ENCODE peak calls at places on chromosomes 1 and 21, in six cellular contexts. I is heart right ventricle, E is H9, U is epithelial cell of prostate, Z is astrocyte, J is cardiac muscle cell. T is an unnamed sample.

GRCh38 chr1:22747021-22747734 is 36.5 kb downstream of the EPHB2 start:
- DNase-seq in I (no peak), Z (peak; percentile 93), U (peak; percentile 26), E (no peak), J (peak; percentile 39), T (no peak)

GRCh38 chr1:245298781-245299180 is 144.0 kb downstream of the KIF26B start:
- DNase-seq in I (no peak), U (no peak), E (no peak), J (peak; percentile 45), Z (peak; percentile 80), T (no peak)

GRCh38 chr21:31731112-31731801 is 661 bp downstream of the SCAF4 start:
- DNase-seq in E (peak; percentile 36), U (no peak), J (peak; percentile 44), I (peak; percentile 34), Z (no peak), T (peak; percentile 36)

GRCh38 chr1:203089001-203089650 is 3.3 kb upstream of the MYOG start:
- DNase-seq in U (peak; percentile 77), I (no peak), J (no peak), E (peak; percentile 27), Z (no peak), T (no peak)

GRCh38 chr21:26842300-26842699 is 2.9 kb downstream of the ADAMTS1 start:
- DNase-seq in E (no peak), U (no peak), J (peak; percentile 64), I (peak; percentile 12), Z (no peak), T (no peak)

GRCh38 chr1:237879195-237879594 is 11.5 kb downstream of the ZP4 start:
- DNase-seq in J (no peak), I (no peak), E (no peak), U (peak; percentile 64), Z (peak; percentile 87), T (no peak)

GRCh38 chr1:10833630-10834557 is 37.4 kb upstream of the CASZ1 start:
- DNase-seq in U (no peak), J (peak; percentile 9), Z (no peak), E (no peak), I (no peak), T (no peak)

GRCh38 chr1:8671313-8671917 is 146.0 kb downstream of the RERE start:
- DNase-seq in I (peak; percentile 69), J (peak; percentile 91), E (no peak), U (no peak), Z (peak; percentile 52), T (no peak)

GRCh38 chr1:211648980-211649934 is 26.2 kb downstream of the NEK2 start:
- DNase-seq in I (no peak), J (peak; percentile 59), E (no peak), U (no peak), Z (no peak), T (no peak)

GRCh38 chr1:1253314-1253713 is 6.8 kb upstream of the C1QTNF12 start:
- DNase-seq in Z (no peak), I (no peak), U (no peak), J (no peak), E (no peak), T (no peak)

GRCh38 chr1:8078176-8078671 is 52.1 kb upstream of the ERRFI1 start:
- DNase-seq in J (peak; percentile 68), E (no peak), I (no peak), U (peak; percentile 77), Z (peak; percentile 92), T (no peak)

GRCh38 chr1:175904808-175905207 is 161.4 kb upstream of the TNR start:
- DNase-seq in U (no peak), E (no peak), Z (no peak), J (no peak), I (no peak), T (no peak)

GRCh38 chr1:16073490-16074104 is at the start of gene FAM131C:
- DNase-seq in J (no peak), Z (no peak), I (no peak), U (no peak), E (peak; percentile 49), T (peak; percentile 27)

GRCh38 chr1:197675475-197676324 is 99.6 kb downstream of the DENND1B start:
- DNase-seq in E (no peak), U (no peak), J (peak; percentile 69), Z (no peak), I (peak; percentile 6), T (no peak)

GRCh38 chr1:197671920-197672319 is 103.4 kb downstream of the DENND1B start:
- DNase-seq in Z (no peak), J (no peak), I (no peak), U (no peak), E (no peak), T (no peak)

GRCh38 chr1:197677313-197677712 is 98.0 kb downstream of the DENND1B start:
- DNase-seq in Z (no peak), E (no peak), J (no peak), U (no peak), I (no peak), T (no peak)

GRCh38 chr1:197672347-197672746 is 102.9 kb downstream of the DENND1B start:
- DNase-seq in Z (no peak), I (no peak), J (no peak), U (no peak), E (no peak), T (no peak)

GRCh38 chr1:197674286-197674685 is 101.0 kb downstream of the DENND1B start:
- DNase-seq in J (no peak), U (no peak), Z (no peak), E (peak; percentile 36), I (no peak), T (no peak)
- H3K27ac ChIP-seq in J (no peak overlapping the region), U (no peak overlapping the region), Z (no peak overlapping the region), E (no peak overlapping the region), I (no peak overlapping the region), T (no peak overlapping the region)

DNA sequence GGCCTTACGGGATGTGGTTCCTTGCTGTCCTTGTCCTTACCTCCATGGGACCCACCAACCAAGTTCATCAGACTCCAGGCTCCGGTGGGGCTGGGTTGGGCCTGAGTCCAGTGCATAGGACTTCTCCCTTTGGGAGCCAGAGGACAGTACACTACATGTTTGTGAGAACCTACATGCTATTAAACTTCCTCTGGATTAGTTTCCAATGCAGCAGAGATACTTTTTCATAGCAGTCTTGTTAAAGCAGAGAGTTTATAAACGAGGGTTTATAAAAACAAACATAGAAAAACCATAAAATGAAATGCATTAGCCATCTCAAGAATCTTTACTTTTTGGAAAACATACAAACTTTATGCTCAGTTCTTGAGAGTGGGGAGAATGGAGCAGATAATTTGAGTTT is 33.4 kb downstream of the INKA2 start:
- DNase-seq in I (no peak), Z (no peak), E (no peak), J (no peak), U (no peak), T (no peak)
- H3K27ac ChIP-seq in I (no peak overlapping the region), Z (no peak overlapping the region), E (no peak overlapping the region), J (no peak overlapping the region), U (no peak overlapping the region), T (no peak overlapping the region)

GRCh38 chr1:37932759-37933158 is 14.1 kb downstream of the INPP5B start:
- DNase-seq in U (peak; percentile 62), I (no peak), E (no peak), J (no peak), Z (peak; percentile 66), T (no peak)

GRCh38 chr1:37930246-37931142 is 16.4 kb downstream of the INPP5B start:
- DNase-seq in I (peak; percentile 46), J (peak; percentile 14), Z (no peak), U (no peak), E (no peak), T (no peak)

GRCh38 chr1:37931493-37932158 is 15.2 kb downstream of the INPP5B start:
- DNase-seq in I (peak; percentile 97), U (peak; percentile 89), J (peak; percentile 96), Z (peak; percentile 86), E (peak; percentile 99), T (peak; percentile 90)

GRCh38 chr1:37926061-37926924 is 20.6 kb downstream of the INPP5B start:
- DNase-seq in E (no peak), I (no peak), Z (no peak), J (no peak), U (no peak), T (no peak)

GRCh38 chr1:37931148-37931492 is 15.7 kb downstream of the INPP5B start:
- DNase-seq in U (no peak), Z (no peak), J (no peak), I (peak; percentile 12), E (no peak), T (no peak)
- H3K27ac ChIP-seq in U (peak overlapping the region; percentile 50), Z (no peak overlapping the region), J (peak overlapping the region; percentile 81), I (peak overlapping the region; percentile 82), E (no peak overlapping the region), T (no peak overlapping the region)

DNA sequence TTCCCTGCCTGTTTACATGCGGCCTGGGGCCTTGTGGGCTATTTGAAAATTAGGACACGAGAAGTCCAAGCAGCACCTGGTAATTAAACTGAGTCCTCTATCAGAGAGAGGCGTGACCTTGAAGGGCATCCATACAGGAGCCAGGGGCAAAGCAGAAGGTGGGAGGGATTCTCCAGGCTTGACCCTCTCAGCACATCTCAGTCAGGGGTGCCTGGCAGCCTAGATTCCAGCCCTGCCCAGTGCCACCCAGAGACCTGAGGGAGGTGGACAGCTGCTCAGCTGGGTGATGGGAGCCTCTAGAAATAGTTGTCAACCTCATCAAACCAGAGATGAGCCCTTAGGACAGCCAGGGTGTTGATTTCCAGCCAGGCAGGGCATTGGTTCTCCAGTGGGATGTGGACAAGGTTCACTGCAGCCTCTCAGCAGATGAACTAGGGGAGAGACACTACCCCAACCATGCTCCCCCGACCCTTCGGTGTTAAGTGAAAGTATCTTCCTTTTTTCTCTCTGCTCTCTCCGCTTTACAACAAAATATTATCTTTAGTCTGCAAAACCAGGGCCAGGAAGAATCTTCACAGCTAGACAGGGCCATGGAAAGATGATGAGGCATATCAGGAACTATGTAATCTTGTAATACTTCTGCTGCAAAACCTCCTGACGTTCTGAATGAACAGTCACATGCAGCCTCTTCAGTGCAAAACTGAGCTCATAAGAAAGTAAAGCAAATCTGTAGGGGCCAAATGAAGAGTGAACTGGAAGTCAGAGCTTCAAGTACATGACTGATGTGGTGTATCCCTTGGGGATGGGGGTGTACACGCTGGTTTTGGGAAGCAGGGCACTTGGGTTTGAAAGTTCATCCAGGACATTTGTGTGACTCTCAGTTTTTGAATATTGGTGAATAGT is 35.9 kb upstream of the ATP5PO start:
- DNase-seq in U (no peak), I (no peak), J (peak; percentile 30), Z (no peak), E (no peak), T (no peak)
- H3K27ac ChIP-seq in U (no peak overlapping the region), I (no peak overlapping the region), J (peak overlapping the region; percentile 1), Z (no peak overlapping the region), E (no peak overlapping the region), T (no peak overlapping the region)